ENCODE peak calls at places on chromosome 22, in five cellular contexts. P is CD4-positive, alpha-beta T cell; Q is AG04450; E is cardiac septum; G is effector CD4-positive, alpha-beta T cell. Z is an unnamed sample.

GRCh38 chr22:50544078-50544745 is 1.5 kb upstream of the KLHDC7B start:
- DNase-seq in P (peak; percentile 75), G (peak; percentile 74), E (peak; percentile 94), Q (no peak), Z (no peak)

GRCh38 chr22:19147193-19147780 is 2.8 kb downstream of the GSC2 start:
- DNase-seq in E (no peak), P (no peak), Q (no peak), G (no peak), Z (no peak)

GRCh38 chr22:50114221-50114981 is 24.6 kb downstream of the MOV10L1 start:
- DNase-seq in Q (peak; percentile 39), E (no peak), P (no peak), G (no peak), Z (peak; percentile 71)

GRCh38 chr22:47943729-47944700 is 1181.6 kb downstream of the TBC1D22A start:
- DNase-seq in Q (no peak), E (no peak), G (no peak), P (no peak), Z (no peak)

GRCh38 chr22:35330258-35330861 is 30.7 kb downstream of the TOM1 start:
- DNase-seq in P (peak; percentile 23), Q (peak; percentile 45), E (peak; percentile 93), G (peak; percentile 36), Z (peak; percentile 41)

GRCh38 chr22:50314455-50315288 is 7.2 kb upstream of the PLXNB2 start:
- DNase-seq in P (peak; percentile 52), G (peak; percentile 46), Q (no peak), E (no peak), Z (no peak)

GRCh38 chr22:27461470-27461869 is 340.1 kb downstream of the MN1 start:
- DNase-seq in E (no peak), Q (peak; percentile 72), G (no peak), P (no peak), Z (no peak)

GRCh38 chr22:29703595-29704195 is 16.1 kb upstream of the CABP7 start:
- DNase-seq in Q (no peak), P (no peak), G (no peak), E (no peak), Z (no peak)

GRCh38 chr22:49946612-49947295 is 13.8 kb upstream of the PIM3 start:
- DNase-seq in G (no peak), Q (no peak), E (no peak), P (no peak), Z (no peak)

GRCh38 chr22:46754110-46754799 is 8.2 kb upstream of the TBC1D22A start:
- DNase-seq in E (peak; percentile 97), G (no peak), Q (peak; percentile 89), P (no peak), Z (peak; percentile 98)

GRCh38 chr22:37566903-37567798 is 6.9 kb downstream of the CDC42EP1 start:
- DNase-seq in E (peak; percentile 95), P (peak; percentile 87), G (peak; percentile 87), Q (no peak), Z (no peak)

GRCh38 chr22:27416553-27417427 is 384.8 kb downstream of the MN1 start:
- DNase-seq in E (no peak), G (no peak), Q (peak; percentile 68), P (no peak), Z (peak; percentile 29)

GRCh38 chr22:24758164-24758799 is 16.2 kb downstream of the PIWIL3 start:
- DNase-seq in Q (peak; percentile 37), E (no peak), G (peak; percentile 48), P (peak; percentile 45), Z (no peak)

GRCh38 chr22:40875111-40875510 is 13.2 kb upstream of the DNAJB7 start:
- DNase-seq in Q (no peak), E (no peak), P (no peak), G (no peak), Z (no peak)

GRCh38 chr22:49935561-49935960 is 17.1 kb downstream of the CRELD2 start:
- DNase-seq in P (no peak), E (no peak), Q (no peak), G (no peak), Z (no peak)

GRCh38 chr22:38569972-38570840 is at the start of gene DMC1:
- DNase-seq in E (peak; percentile 95), P (peak; percentile 95), Q (no peak), G (peak; percentile 95), Z (peak; percentile 26)

GRCh38 chr22:49922484-49922883 is 4.0 kb downstream of the CRELD2 start:
- DNase-seq in P (no peak), Q (no peak), E (no peak), G (no peak), Z (no peak)

GRCh38 chr22:45376009-45376408 is 37.4 kb downstream of the SMC1B start:
- DNase-seq in E (no peak), Q (no peak), P (no peak), G (no peak), Z (no peak)

GRCh38 chr22:40000171-40000570 is 5.4 kb downstream of the FAM83F start:
- DNase-seq in P (no peak), G (no peak), E (no peak), Q (no peak), Z (no peak)

GRCh38 chr22:21055880-21056319 is 10.2 kb downstream of the LRRC74B start:
- DNase-seq in G (no peak), P (no peak), E (no peak), Q (no peak), Z (no peak)

GRCh38 chr22:30337461-30337778 is 10.7 kb upstream of the TBC1D10A start:
- DNase-seq in G (no peak), P (no peak), E (no peak), Q (no peak), Z (no peak)

GRCh38 chr22:23146842-23147205 is 1.5 kb downstream of the RAB36 start:
- DNase-seq in E (no peak), P (no peak), Q (no peak), G (no peak), Z (no peak)

GRCh38 chr22:49197500-49197899 is 630.2 kb downstream of the BRD1 start:
- DNase-seq in E (peak; percentile 38), P (no peak), G (no peak), Q (no peak), Z (no peak)

GRCh38 chr22:29003975-29004646 is 57.5 kb downstream of the C22orf31 start:
- DNase-seq in E (no peak), P (no peak), Q (no peak), G (no peak), Z (no peak)

GRCh38 chr22:43136255-43136654 is 6.9 kb downstream of the MCAT start:
- DNase-seq in P (peak; percentile 19), G (peak; percentile 35), Q (no peak), E (no peak), Z (no peak)

GRCh38 chr22:35299217-35299716 is 427 bp upstream of the TOM1 start:
- DNase-seq in G (no peak), Q (no peak), P (no peak), E (no peak), Z (no peak)

GRCh38 chr22:39960791-39961746 is 872 bp downstream of the TMA7B start:
- DNase-seq in G (peak; percentile 36), P (no peak), E (peak; percentile 84), Q (peak; percentile 91), Z (no peak)

GRCh38 chr22:42327462-42328129 is 57.1 kb upstream of the TCF20 start:
- DNase-seq in P (no peak), G (no peak), Q (no peak), E (no peak), Z (no peak)

GRCh38 chr22:43272869-43273318 is 70.3 kb downstream of the SCUBE1 start:
- DNase-seq in E (no peak), Q (no peak), P (no peak), G (no peak), Z (no peak)

GRCh38 chr22:45319319-45319675 is 9.6 kb downstream of the FAM118A start:
- DNase-seq in P (no peak), Q (peak; percentile 39), G (peak; percentile 25), E (no peak), Z (no peak)

GRCh38 chr22:32248276-32248675 is 6.9 kb downstream of the SLC5A4 start:
- DNase-seq in E (no peak), G (no peak), Q (no peak), P (no peak), Z (no peak)

GRCh38 chr22:46661221-46661851 is 41.1 kb downstream of the GRAMD4 start:
- DNase-seq in Q (no peak), E (no peak), G (peak; percentile 45), P (no peak), Z (no peak)

GRCh38 chr22:39502789-39503464 is 837 bp downstream of the MIEF1 start:
- DNase-seq in E (no peak), P (no peak), G (no peak), Q (no peak), Z (no peak)

GRCh38 chr22:48957987-48958321 is 869.7 kb downstream of the BRD1 start:
- DNase-seq in P (no peak), G (no peak), E (no peak), Q (no peak), Z (no peak)